ENCODE peak calls at places on chromosomes 1 and 21, in six cellular contexts. H is tibial nerve, E is endothelial cell of umbilical vein, Z is right lobe of liver, W is IMR-90, R is prostate gland. N is an unnamed sample.

GRCh38 chr1:233453433-233454200 is 126.1 kb downstream of the MAP3K21 start:
- DNase-seq in H (no peak), E (no peak), Z (no peak), W (no peak), R (no peak), N (no peak)

GRCh38 chr21:41660748-41661147 is 106.1 kb downstream of the RIPK4 start:
- DNase-seq in H (no peak), E (no peak), Z (no peak), W (no peak), R (no peak), N (no peak)

GRCh38 chr1:214637722-214638473 is 34.9 kb downstream of the CENPF start:
- DNase-seq in H (no peak), E (peak), Z (no peak), W (peak), R (no peak), N (no peak)

GRCh38 chr21:46253610-46254124 is 25.1 kb upstream of the LSS start:
- DNase-seq in H (no peak), E (peak), Z (no peak), W (peak), R (no peak), N (no peak)

GRCh38 chr21:45331521-45332257 is 44.0 kb upstream of the POFUT2 start:
- DNase-seq in H (no peak), E (no peak), Z (no peak), W (no peak), R (no peak), N (no peak)

GRCh38 chr21:42745511-42746239 is 92.3 kb downstream of the PDE9A start:
- DNase-seq in H (no peak), E (no peak), Z (no peak), W (no peak), R (no peak), N (no peak)

GRCh38 chr1:93595749-93596148 is 85.9 kb downstream of the BCAR3 start:
- DNase-seq in H (no peak), E (no peak), Z (no peak), W (no peak), R (no peak), N (no peak)

GRCh38 chr1:239543873-239544272 is 157.5 kb downstream of the CHRM3 start:
- DNase-seq in H (no peak), E (no peak), Z (no peak), W (no peak), R (no peak), N (no peak)

GRCh38 chr1:76279387-76279748 is 204.8 kb downstream of the ST6GALNAC3 start:
- DNase-seq in H (no peak), E (no peak), Z (no peak), W (no peak), R (no peak), N (no peak)

GRCh38 chr1:30952098-30952497 is 43.5 kb upstream of the SDC3 start:
- DNase-seq in H (no peak), E (no peak), Z (no peak), W (no peak), R (no peak), N (no peak)

DNA sequence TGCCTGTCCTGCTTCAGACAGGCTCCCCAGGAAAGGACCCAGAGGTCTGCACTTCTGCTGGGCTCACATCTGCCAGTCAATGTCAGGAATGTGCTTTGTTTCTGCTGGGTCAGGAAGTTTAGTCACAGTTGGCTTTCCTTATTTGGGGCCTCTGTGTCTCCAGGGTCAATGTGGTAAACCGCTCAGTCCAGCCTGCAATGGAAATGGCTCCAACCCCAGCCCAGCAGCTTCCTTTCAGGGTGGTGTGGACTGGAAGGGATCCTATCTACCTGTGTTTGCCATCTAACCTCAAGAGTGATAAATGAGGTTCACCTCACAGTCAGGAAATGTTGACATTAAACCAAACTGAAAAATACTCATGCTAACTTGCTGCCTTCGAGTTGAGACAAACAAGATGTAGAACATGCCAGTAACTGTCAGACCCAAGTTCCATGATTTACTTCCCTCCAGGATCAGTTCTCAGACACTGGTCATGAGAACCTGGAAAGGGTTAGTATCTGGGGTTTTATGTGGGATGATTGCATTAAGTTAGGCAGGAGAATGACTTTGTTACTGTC is 20.3 kb downstream of the ENO1 start:
- DNase-seq in H (peak), E (peak), Z (no peak), W (peak), R (no peak), N (no peak)
- TF ChIP-seq POLR2A in H (no peak), E (peak), Z (no peak), W (no peak), R (no peak), N (no peak)

GRCh38 chr1:32761253-32761877 is 55.8 kb downstream of the YARS1 start:
- DNase-seq in H (peak), E (peak), Z (peak), W (peak), R (peak), N (peak)

GRCh38 chr1:32758795-32759430 is 56.3 kb upstream of the SYNC start:
- DNase-seq in H (no peak), E (no peak), Z (no peak), W (no peak), R (no peak), N (no peak)

GRCh38 chr1:32759521-32759980 is 57.0 kb upstream of the SYNC start:
- DNase-seq in H (no peak), E (no peak), Z (no peak), W (no peak), R (peak), N (no peak)

GRCh38 chr1:32758177-32758794 is 55.7 kb upstream of the SYNC start:
- DNase-seq in H (no peak), E (no peak), Z (no peak), W (no peak), R (no peak), N (no peak)

DNA sequence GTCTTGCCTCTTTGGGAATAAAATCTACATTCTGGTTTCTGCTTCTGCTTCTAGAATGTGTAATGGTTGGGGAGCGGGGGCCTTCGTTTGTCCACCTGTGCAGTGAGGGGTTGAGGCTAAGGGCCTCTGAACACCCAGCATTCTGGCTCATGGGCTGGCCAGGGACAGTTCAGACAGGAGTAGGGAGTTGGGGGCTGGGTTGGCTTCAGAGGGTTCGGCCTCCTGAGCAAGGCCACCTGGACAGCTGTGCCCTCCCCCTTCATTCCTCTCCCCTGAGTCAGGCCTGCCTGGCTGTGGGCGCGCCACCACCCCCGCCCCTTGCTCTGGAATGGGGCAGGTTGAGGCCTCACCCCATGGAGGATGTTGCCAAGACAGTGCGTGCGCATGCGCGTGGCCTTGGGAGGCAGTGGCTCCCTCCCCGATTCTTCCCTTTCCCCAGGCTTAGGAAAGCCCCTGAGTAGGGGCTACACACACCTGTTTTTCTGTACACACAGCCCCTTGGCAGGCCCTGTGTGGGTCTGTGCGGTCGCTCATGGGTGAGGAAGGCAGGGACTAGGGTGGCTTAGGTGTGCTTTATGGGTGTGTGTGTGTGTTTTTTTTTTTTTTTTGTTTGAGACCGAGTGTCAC is 57.0 kb downstream of the YARS1 start:
- DNase-seq in H (no peak), E (no peak), Z (peak), W (peak), R (peak), N (peak)
- H3K27ac ChIP-seq in H (peak), E (no peak), Z (peak), W (no peak), R (peak), N (peak)

DNA sequence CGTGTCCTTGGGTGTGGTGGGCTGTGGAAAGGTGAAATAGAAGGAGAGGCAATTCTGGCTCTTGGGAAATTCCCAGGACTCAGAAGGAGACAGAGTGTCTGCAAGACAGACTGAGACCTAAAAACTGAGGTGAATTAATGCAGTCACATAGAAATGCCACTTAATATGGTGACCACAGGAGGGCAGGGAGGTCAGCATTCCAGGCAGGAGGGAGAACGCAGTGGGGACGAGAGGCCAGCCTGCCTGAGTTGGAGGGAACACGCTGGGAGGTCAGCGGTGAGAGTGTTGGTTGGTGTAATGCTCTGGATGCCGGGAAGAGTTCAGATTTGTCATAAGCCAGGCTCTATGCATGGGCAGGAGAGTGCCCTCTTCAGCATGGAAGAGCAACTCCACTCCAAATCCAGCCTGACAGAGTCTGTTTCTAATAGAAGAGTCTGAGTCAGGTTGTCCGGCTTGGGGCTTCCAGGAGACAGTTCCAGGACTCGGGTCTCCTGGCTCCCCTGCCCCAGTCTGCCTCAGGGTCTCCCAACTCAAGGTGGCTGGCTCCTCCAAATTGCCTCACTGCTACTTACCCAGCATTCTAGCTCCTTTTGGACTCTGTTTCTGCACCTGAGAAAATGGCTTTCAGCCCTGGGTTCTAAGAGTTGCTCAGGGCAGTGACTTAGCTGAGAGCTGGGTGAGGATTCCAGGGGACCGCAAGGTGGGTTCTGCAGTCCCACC is 5.7 kb upstream of the IGFN1 start:
- DNase-seq in H (peak), E (peak), Z (peak), W (peak), R (peak), N (peak)
- TF ChIP-seq CTCF in H (peak), E (no peak), Z (peak), W (peak), R (peak), N (peak)

GRCh38 chr1:26284597-26285351 is 4.9 kb downstream of the SH3BGRL3 start:
- DNase-seq in H (peak), E (peak), Z (peak), W (peak), R (peak), N (peak)
- TF ChIP-seq POLR2A in H (no peak), E (peak), Z (no peak), W (no peak), R (no peak), N (no peak)

GRCh38 chr1:10802948-10803715 is 6.7 kb upstream of the CASZ1 start:
- DNase-seq in H (no peak), E (no peak), Z (no peak), W (no peak), R (no peak), N (no peak)
- H3K27ac ChIP-seq in H (peak), E (no peak), Z (no peak), W (no peak), R (peak), N (no peak)

GRCh38 chr1:60129916-60130315 is 56.3 kb upstream of the C1orf87 start:
- DNase-seq in H (no peak), E (no peak), Z (no peak), W (no peak), R (no peak), N (no peak)
- TF ChIP-seq CTCF in H (no peak), E (no peak), Z (no peak), W (no peak), R (no peak), N (no peak)

GRCh38 chr1:202143768-202144509 is 598 bp downstream of the ARL8A start:
- DNase-seq in H (no peak), E (peak), Z (peak), W (no peak), R (no peak), N (no peak)

GRCh38 chr1:202145325-202146140 is 996 bp upstream of the ARL8A start:
- DNase-seq in H (no peak), E (peak), Z (no peak), W (no peak), R (no peak), N (no peak)

GRCh38 chr1:202146279-202146678 is 1.7 kb upstream of the ARL8A start:
- DNase-seq in H (no peak), E (no peak), Z (no peak), W (no peak), R (no peak), N (no peak)

GRCh38 chr1:202143011-202143767 is 1.3 kb downstream of the ARL8A start:
- DNase-seq in H (peak), E (peak), Z (peak), W (no peak), R (no peak), N (peak)

GRCh38 chr1:202144510-202145324 is at the start of gene ARL8A:
- DNase-seq in H (peak), E (peak), Z (peak), W (peak), R (peak), N (peak)
- TF ChIP-seq POLR2A in H (peak), E (peak), Z (peak), W (no peak), R (peak), N (peak)

GRCh38 chr1:68571499-68571898 is 74.6 kb upstream of the DEPDC1 start:
- DNase-seq in H (no peak), E (peak), Z (no peak), W (no peak), R (no peak), N (no peak)
- H3K27ac ChIP-seq in H (no peak), E (no peak), Z (no peak), W (no peak), R (no peak), N (no peak)

N was measured in uterus.